ENCODE peak calls at places on chromosomes 7 and 10, in six cellular contexts. One of them, this sample, is unnamed.

GRCh38 chr7:916291-916941 is 38.1 kb downstream of the ADAP1 start:
- DNase-seq in GM23248: no peak
- DNase-seq in aorta: peak
- DNase-seq in CD8-positive, alpha-beta T cell: peak
- DNase-seq in upper lobe of right lung: peak
- DNase-seq in mammary epithelial cell: no peak
- DNase-seq in this sample: no peak

GRCh38 chr7:81768951-81769778 is 682 bp downstream of the HGF start:
- DNase-seq in GM23248: peak
- DNase-seq in aorta: no peak
- DNase-seq in CD8-positive, alpha-beta T cell: no peak
- DNase-seq in upper lobe of right lung: no peak
- DNase-seq in mammary epithelial cell: no peak
- DNase-seq in this sample: no peak

GRCh38 chr7:149500201-149500600 is 2.6 kb upstream of the ZNF746 start:
- DNase-seq in GM23248: no peak
- DNase-seq in aorta: no peak
- DNase-seq in CD8-positive, alpha-beta T cell: no peak
- DNase-seq in upper lobe of right lung: no peak
- DNase-seq in mammary epithelial cell: no peak
- DNase-seq in this sample: no peak

GRCh38 chr10:24333736-24334135 is 124.8 kb downstream of the KIAA1217 start:
- DNase-seq in GM23248: peak
- DNase-seq in aorta: no peak
- DNase-seq in CD8-positive, alpha-beta T cell: no peak
- DNase-seq in upper lobe of right lung: no peak
- DNase-seq in mammary epithelial cell: no peak
- DNase-seq in this sample: no peak

GRCh38 chr10:93269281-93269680 is 195.6 kb downstream of the CYP26A1 start:
- DNase-seq in GM23248: no peak
- DNase-seq in aorta: no peak
- DNase-seq in CD8-positive, alpha-beta T cell: no peak
- DNase-seq in upper lobe of right lung: no peak
- DNase-seq in mammary epithelial cell: no peak
- DNase-seq in this sample: no peak

GRCh38 chr10:70176441-70176840 is 6.1 kb upstream of the SAR1A start:
- DNase-seq in GM23248: peak
- DNase-seq in aorta: no peak
- DNase-seq in CD8-positive, alpha-beta T cell: no peak
- DNase-seq in upper lobe of right lung: no peak
- DNase-seq in mammary epithelial cell: peak
- DNase-seq in this sample: no peak

GRCh38 chr7:138338361-138338760 is 121.7 kb upstream of the TRIM24 start:
- DNase-seq in GM23248: no peak
- DNase-seq in aorta: no peak
- DNase-seq in CD8-positive, alpha-beta T cell: no peak
- DNase-seq in upper lobe of right lung: no peak
- DNase-seq in mammary epithelial cell: no peak
- DNase-seq in this sample: no peak

GRCh38 chr10:124497196-124497990 is 35.8 kb downstream of the LHPP start:
- DNase-seq in GM23248: no peak
- DNase-seq in aorta: no peak
- DNase-seq in CD8-positive, alpha-beta T cell: no peak
- DNase-seq in upper lobe of right lung: no peak
- DNase-seq in mammary epithelial cell: no peak
- DNase-seq in this sample: no peak

GRCh38 chr7:36583318-36583717 is 141.0 kb downstream of the AOAH start:
- DNase-seq in GM23248: peak
- DNase-seq in aorta: no peak
- DNase-seq in CD8-positive, alpha-beta T cell: no peak
- DNase-seq in upper lobe of right lung: no peak
- DNase-seq in mammary epithelial cell: peak
- DNase-seq in this sample: no peak

GRCh38 chr10:64316416-64316815 is 795.2 kb downstream of the REEP3 start:
- DNase-seq in GM23248: no peak
- DNase-seq in aorta: no peak
- DNase-seq in CD8-positive, alpha-beta T cell: no peak
- DNase-seq in upper lobe of right lung: no peak
- DNase-seq in mammary epithelial cell: no peak
- DNase-seq in this sample: no peak

GRCh38 chr7:16636533-16637173 is 8.9 kb downstream of the ANKMY2 start:
- DNase-seq in GM23248: peak
- DNase-seq in aorta: no peak
- DNase-seq in CD8-positive, alpha-beta T cell: no peak
- DNase-seq in upper lobe of right lung: no peak
- DNase-seq in mammary epithelial cell: no peak
- DNase-seq in this sample: no peak

GRCh38 chr7:100017300-100017699 is 1.9 kb downstream of the ZKSCAN1 start:
- DNase-seq in GM23248: no peak
- DNase-seq in aorta: no peak
- DNase-seq in CD8-positive, alpha-beta T cell: no peak
- DNase-seq in upper lobe of right lung: no peak
- DNase-seq in mammary epithelial cell: no peak
- DNase-seq in this sample: no peak
- H3K4me3 ChIP-seq in GM23248: peak
- H3K4me3 ChIP-seq in aorta: no peak
- H3K4me3 ChIP-seq in CD8-positive, alpha-beta T cell: no peak
- H3K4me3 ChIP-seq in upper lobe of right lung: no peak
- H3K4me3 ChIP-seq in mammary epithelial cell: no peak
- H3K4me3 ChIP-seq in this sample: peak

GRCh38 chr10:17655009-17655408 is 11.1 kb downstream of the STAM start:
- DNase-seq in GM23248: no peak
- DNase-seq in aorta: no peak
- DNase-seq in CD8-positive, alpha-beta T cell: no peak
- DNase-seq in upper lobe of right lung: no peak
- DNase-seq in mammary epithelial cell: no peak
- DNase-seq in this sample: no peak
- H3K27ac ChIP-seq in GM23248: no peak
- H3K27ac ChIP-seq in aorta: no peak
- H3K27ac ChIP-seq in CD8-positive, alpha-beta T cell: no peak
- H3K27ac ChIP-seq in upper lobe of right lung: peak
- H3K27ac ChIP-seq in mammary epithelial cell: no peak
- H3K27ac ChIP-seq in this sample: no peak

DNA sequence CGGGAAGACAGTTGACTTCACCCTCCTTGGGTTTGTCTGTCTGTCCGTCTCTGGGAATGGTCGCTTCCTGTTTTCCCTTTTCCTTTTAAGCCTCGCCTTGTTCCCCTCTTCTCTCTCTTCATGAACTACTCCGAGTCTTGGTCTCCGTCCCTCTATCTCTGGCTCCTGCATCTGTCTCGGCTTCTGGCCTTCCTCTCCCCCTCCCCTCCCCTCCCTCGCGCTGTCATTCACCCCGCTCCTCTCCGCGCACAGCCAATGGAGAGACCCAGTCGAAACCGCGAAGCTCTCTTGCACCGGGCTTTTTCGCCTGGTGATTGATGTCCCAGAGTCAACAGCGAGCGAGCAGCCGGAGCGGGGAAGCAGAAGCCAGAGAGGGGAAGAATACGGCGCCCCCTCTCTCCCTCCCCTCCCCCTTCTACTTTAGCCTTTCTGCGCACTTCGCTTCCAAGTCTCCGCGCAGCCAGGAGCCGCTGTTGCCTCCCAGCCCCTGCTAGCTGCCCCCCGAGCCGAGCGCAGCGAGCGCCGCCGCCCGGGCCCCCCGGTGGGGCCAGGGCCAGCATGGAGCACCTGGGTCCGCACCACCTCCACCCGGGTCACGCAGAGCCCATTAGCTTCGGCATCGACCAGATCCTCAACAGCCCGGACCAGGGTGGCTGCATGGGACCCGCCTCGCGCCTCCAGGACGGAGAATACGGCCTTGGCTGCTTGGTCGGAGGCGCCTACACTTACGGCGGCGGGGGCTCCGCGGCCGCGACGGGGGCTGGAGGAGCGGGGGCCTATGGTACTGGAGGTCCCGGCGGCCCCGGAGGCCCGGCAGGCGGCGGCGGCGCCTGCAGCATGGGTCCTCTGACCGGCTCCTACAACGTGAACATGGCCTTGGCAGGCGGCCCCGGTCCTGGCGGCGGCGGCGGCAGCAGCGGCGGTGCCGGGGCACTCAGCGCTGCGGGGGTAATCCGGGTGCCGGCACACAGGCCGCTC is at the start of gene TLX1:
- DNase-seq in GM23248: peak
- DNase-seq in aorta: peak
- DNase-seq in CD8-positive, alpha-beta T cell: no peak
- DNase-seq in upper lobe of right lung: no peak
- DNase-seq in mammary epithelial cell: no peak
- DNase-seq in this sample: no peak
- H3K4me3 ChIP-seq in GM23248: no peak
- H3K4me3 ChIP-seq in aorta: peak
- H3K4me3 ChIP-seq in CD8-positive, alpha-beta T cell: peak
- H3K4me3 ChIP-seq in upper lobe of right lung: no peak
- H3K4me3 ChIP-seq in mammary epithelial cell: peak
- H3K4me3 ChIP-seq in this sample: peak

DNA sequence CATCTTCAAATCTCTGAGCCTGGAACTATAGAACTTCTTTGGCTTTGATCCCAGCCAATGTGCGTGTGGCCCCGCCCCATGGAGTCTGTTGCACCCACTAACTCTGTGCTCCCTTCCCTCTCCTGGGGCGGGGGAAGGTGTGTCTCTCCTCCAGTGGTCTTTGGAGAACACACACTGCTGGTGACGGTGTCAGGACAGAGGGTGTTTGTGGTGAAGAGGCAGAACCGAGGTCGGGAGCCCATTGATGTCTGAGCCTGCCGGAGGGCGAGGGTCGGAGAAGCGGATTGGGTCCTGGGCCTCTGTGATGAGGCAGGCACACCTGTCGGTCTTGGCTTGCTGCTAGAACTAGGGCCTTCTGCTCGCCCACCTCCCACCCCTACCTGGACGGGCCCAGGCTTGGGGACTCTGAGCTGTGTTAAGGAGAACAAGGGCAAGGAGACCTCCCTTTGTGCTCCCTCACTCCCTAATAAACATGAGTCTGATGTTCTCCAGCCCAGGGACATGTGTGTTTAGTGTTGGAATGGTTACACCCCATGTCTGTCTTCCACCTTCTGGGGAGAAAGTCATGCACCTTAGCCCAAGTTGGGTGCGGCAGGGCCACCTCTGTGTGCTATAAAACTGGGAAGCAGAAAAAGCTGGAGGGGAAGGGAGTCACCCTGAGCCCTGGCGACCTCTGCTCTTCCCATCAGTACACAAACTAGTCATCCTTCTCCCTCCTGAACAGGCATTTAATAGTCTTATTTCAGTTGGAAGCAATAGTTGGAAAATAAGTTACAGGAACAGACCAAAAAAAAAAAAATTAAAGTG is 4.6 kb downstream of the TRAPPC14 start:
- DNase-seq in GM23248: peak
- DNase-seq in aorta: no peak
- DNase-seq in CD8-positive, alpha-beta T cell: no peak
- DNase-seq in upper lobe of right lung: no peak
- DNase-seq in mammary epithelial cell: no peak
- DNase-seq in this sample: no peak
- H3K27ac ChIP-seq in GM23248: no peak
- H3K27ac ChIP-seq in aorta: no peak
- H3K27ac ChIP-seq in CD8-positive, alpha-beta T cell: no peak
- H3K27ac ChIP-seq in upper lobe of right lung: no peak
- H3K27ac ChIP-seq in mammary epithelial cell: no peak
- H3K27ac ChIP-seq in this sample: no peak

GRCh38 chr7:69411018-69411417 is 187.3 kb upstream of the AUTS2 start:
- DNase-seq in GM23248: no peak
- DNase-seq in aorta: no peak
- DNase-seq in CD8-positive, alpha-beta T cell: no peak
- DNase-seq in upper lobe of right lung: no peak
- DNase-seq in mammary epithelial cell: no peak
- DNase-seq in this sample: no peak

GRCh38 chr7:69414555-69414954 is 183.7 kb upstream of the AUTS2 start:
- DNase-seq in GM23248: no peak
- DNase-seq in aorta: no peak
- DNase-seq in CD8-positive, alpha-beta T cell: no peak
- DNase-seq in upper lobe of right lung: no peak
- DNase-seq in mammary epithelial cell: no peak
- DNase-seq in this sample: no peak

GRCh38 chr7:69411466-69411865 is 186.8 kb upstream of the AUTS2 start:
- DNase-seq in GM23248: no peak
- DNase-seq in aorta: no peak
- DNase-seq in CD8-positive, alpha-beta T cell: no peak
- DNase-seq in upper lobe of right lung: no peak
- DNase-seq in mammary epithelial cell: no peak
- DNase-seq in this sample: no peak

GRCh38 chr7:69412331-69413146 is 185.7 kb upstream of the AUTS2 start:
- DNase-seq in GM23248: peak
- DNase-seq in aorta: no peak
- DNase-seq in CD8-positive, alpha-beta T cell: no peak
- DNase-seq in upper lobe of right lung: no peak
- DNase-seq in mammary epithelial cell: no peak
- DNase-seq in this sample: no peak
- H3K4me3 ChIP-seq in GM23248: peak
- H3K4me3 ChIP-seq in aorta: no peak
- H3K4me3 ChIP-seq in CD8-positive, alpha-beta T cell: no peak
- H3K4me3 ChIP-seq in upper lobe of right lung: no peak
- H3K4me3 ChIP-seq in mammary epithelial cell: no peak
- H3K4me3 ChIP-seq in this sample: no peak

GRCh38 chr10:126234630-126235029 is 153.6 kb downstream of the ADAM12 start:
- DNase-seq in GM23248: no peak
- DNase-seq in aorta: no peak
- DNase-seq in CD8-positive, alpha-beta T cell: no peak
- DNase-seq in upper lobe of right lung: no peak
- DNase-seq in mammary epithelial cell: no peak
- DNase-seq in this sample: no peak
- H3K27ac ChIP-seq in GM23248: no peak
- H3K27ac ChIP-seq in aorta: no peak
- H3K27ac ChIP-seq in CD8-positive, alpha-beta T cell: no peak
- H3K27ac ChIP-seq in upper lobe of right lung: no peak
- H3K27ac ChIP-seq in mammary epithelial cell: no peak
- H3K27ac ChIP-seq in this sample: no peak

GRCh38 chr7:119395024-119395423 is 878.0 kb upstream of the KCND2 start:
- DNase-seq in GM23248: no peak
- DNase-seq in aorta: no peak
- DNase-seq in CD8-positive, alpha-beta T cell: no peak
- DNase-seq in upper lobe of right lung: no peak
- DNase-seq in mammary epithelial cell: no peak
- DNase-seq in this sample: no peak

DNA sequence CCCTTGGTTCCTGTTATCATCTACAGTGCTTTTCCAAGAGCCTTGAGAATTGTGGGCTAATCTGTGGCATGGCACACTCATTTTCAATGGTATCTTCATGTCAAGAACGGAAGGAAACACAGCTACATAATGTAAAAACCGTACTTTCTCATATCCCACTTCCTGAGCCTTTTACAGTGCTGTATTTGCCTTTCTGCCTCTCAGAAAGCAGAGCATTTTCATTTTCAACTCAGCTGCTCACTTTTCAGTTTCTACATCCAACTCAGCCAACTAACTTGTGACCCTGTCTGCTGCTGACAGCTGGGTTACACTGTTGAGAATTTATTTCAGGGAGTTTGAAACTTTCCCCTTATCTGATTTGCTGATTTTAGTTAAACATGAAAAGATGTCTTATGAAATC is 875.8 kb upstream of the KCND2 start:
- DNase-seq in GM23248: no peak
- DNase-seq in aorta: no peak
- DNase-seq in CD8-positive, alpha-beta T cell: no peak
- DNase-seq in upper lobe of right lung: no peak
- DNase-seq in mammary epithelial cell: no peak
- DNase-seq in this sample: no peak
- H3K4me3 ChIP-seq in GM23248: no peak
- H3K4me3 ChIP-seq in aorta: no peak
- H3K4me3 ChIP-seq in CD8-positive, alpha-beta T cell: no peak
- H3K4me3 ChIP-seq in upper lobe of right lung: no peak
- H3K4me3 ChIP-seq in mammary epithelial cell: no peak
- H3K4me3 ChIP-seq in this sample: no peak

This sample was measured in coronary artery.